ENCODE peak calls at places on chromosomes 16 and 17, in ten cellular contexts. T is activated gamma-delta T cell treated with Interleukin-2 at 50 U/mL for 16 hours; C is activated T-cell treated with anti-CD3 and anti-CD28 coated beads, Interleukin-2, amount 50 U/mL, for 72 hours; X is glomerular endothelial cell; I is cerebellar cortex; V is aorta; W is frontal cortex; D is iris pigment epithelial cell; Y is ACHN; U is posterior cingulate gyrus. J is an unnamed sample.

GRCh38 chr16:58948244-58948643 is 214.1 kb upstream of the GOT2 start:
- DNase-seq in U (no peak), I (no peak), V (no peak), D (no peak), Y (no peak), T (no peak), C (no peak), X (no peak), W (no peak), J (no peak)

GRCh38 chr17:44146375-44147346 is 4.9 kb downstream of the HROB start:
- DNase-seq in C (no peak), V (no peak), Y (no peak), T (no peak), I (no peak), D (peak), X (no peak), W (no peak), U (no peak), J (no peak)

GRCh38 chr16:4053663-4054479 is 62.4 kb downstream of the ADCY9 start:
- DNase-seq in Y (no peak), T (no peak), X (peak), C (no peak), D (peak), V (peak), W (no peak), U (no peak), I (no peak), J (peak)

GRCh38 chr17:60554377-60554788 is 28.3 kb upstream of the APPBP2 start:
- DNase-seq in X (no peak), U (no peak), V (no peak), W (no peak), Y (peak), I (no peak), D (peak), T (no peak), C (no peak), J (no peak)

GRCh38 chr17:9116861-9117568 is 95.7 kb downstream of the NTN1 start:
- DNase-seq in C (no peak), Y (no peak), I (no peak), T (no peak), V (no peak), D (no peak), U (no peak), X (no peak), W (no peak), J (no peak)

GRCh38 chr17:37699285-37699973 is 45.4 kb downstream of the HNF1B start:
- DNase-seq in X (no peak), V (no peak), U (no peak), I (no peak), T (no peak), D (no peak), C (no peak), Y (no peak), W (no peak), J (no peak)

GRCh38 chr17:64073771-64074703 is 53.6 kb upstream of the ICAM2 start:
- DNase-seq in X (no peak), U (no peak), I (no peak), C (no peak), V (no peak), T (no peak), W (no peak), D (no peak), Y (no peak), J (no peak)

GRCh38 chr17:63029520-63029919 is 63.5 kb downstream of the TANC2 start:
- DNase-seq in D (peak), Y (peak), W (no peak), I (no peak), U (no peak), X (no peak), C (no peak), V (no peak), T (no peak), J (no peak)

GRCh38 chr17:32741381-32741780 is 135.5 kb downstream of the MYO1D start:
- DNase-seq in T (no peak), U (no peak), X (no peak), Y (no peak), W (no peak), V (no peak), C (no peak), I (no peak), D (no peak), J (no peak)

GRCh38 chr16:1101133-1101532 is 5.1 kb upstream of the C1QTNF8 start:
- DNase-seq in V (no peak), W (no peak), X (no peak), I (peak), Y (no peak), U (no peak), C (no peak), D (no peak), T (no peak), J (no peak)

GRCh38 chr17:63279498-63280230 is 166.4 kb downstream of the CYB561 start:
- DNase-seq in U (no peak), I (no peak), C (no peak), W (no peak), X (no peak), V (no peak), T (no peak), Y (no peak), D (peak), J (no peak)

GRCh38 chr16:50548659-50549560 is 714 bp downstream of the NKD1 start:
- DNase-seq in C (no peak), T (no peak), V (peak), U (peak), D (no peak), X (no peak), Y (peak), I (no peak), W (no peak), J (no peak)

GRCh38 chr17:80726558-80727408 is 182.1 kb downstream of the RPTOR start:
- DNase-seq in X (no peak), V (no peak), Y (no peak), C (no peak), I (no peak), U (no peak), D (no peak), W (no peak), T (no peak), J (no peak)

GRCh38 chr16:8920676-8921625 is 38.8 kb downstream of the LITAFD start:
- DNase-seq in W (no peak), X (no peak), I (no peak), U (no peak), D (peak), C (no peak), Y (no peak), V (no peak), T (no peak), J (no peak)

GRCh38 chr16:68371706-68372380 is 61.0 kb downstream of the PRMT7 start:
- DNase-seq in T (no peak), V (peak), U (peak), I (no peak), D (no peak), W (no peak), Y (no peak), C (no peak), X (no peak), J (no peak)

J was measured in immature natural killer cell.